ENCODE peak calls at places on chromosomes 12 and 14, in ten cellular contexts. L is stomach, T is transverse colon, N is HepG2, I is HCT116, K is endothelial cell of umbilical vein, M is GM12892, W is suprapubic skin, J is K562, X is breast epithelium. Z is an unnamed sample.
A peak's percentile ranks its signal among the peaks of the same experiment; 100 is the strongest.

GRCh38 chr14:63986789-63987533 is 134.2 kb downstream of the SYNE2 start:
- DNase-seq in L (no peak), T (peak; percentile 19), N (no peak), I (no peak), K (no peak), M (no peak), W (no peak), J (no peak), X (no peak), Z (no peak)

GRCh38 chr12:34347367-34347766 is 325.1 kb downstream of the ALG10 start:
- DNase-seq in L (no peak), T (no peak), N (peak; percentile 18), I (no peak), K (no peak), M (no peak), W (no peak), J (peak; percentile 81), X (no peak), Z (no peak)

GRCh38 chr12:19740472-19741131 is 301.3 kb downstream of the AEBP2 start:
- DNase-seq in L (no peak), T (no peak), N (no peak), I (no peak), K (no peak), M (no peak), W (no peak), J (no peak), X (no peak), Z (no peak)

GRCh38 chr12:67515679-67516363 is 132.7 kb upstream of the DYRK2 start:
- DNase-seq in L (peak; percentile 57), T (peak; percentile 32), N (no peak), I (no peak), K (no peak), M (peak; percentile 8), W (no peak), J (no peak), X (no peak), Z (no peak)

GRCh38 chr12:32611986-32612385 is 67.1 kb upstream of the DNM1L start:
- DNase-seq in L (no peak), T (no peak), N (no peak), I (no peak), K (no peak), M (no peak), W (no peak), J (no peak), X (no peak), Z (no peak)

GRCh38 chr12:93924367-93924766 is 224.0 kb upstream of the PLXNC1 start:
- DNase-seq in L (no peak), T (no peak), N (no peak), I (no peak), K (no peak), M (no peak), W (no peak), J (no peak), X (no peak), Z (no peak)

GRCh38 chr12:13359636-13360035 is 163.1 kb downstream of the EMP1 start:
- DNase-seq in L (no peak), T (no peak), N (no peak), I (no peak), K (no peak), M (no peak), W (no peak), J (no peak), X (no peak), Z (no peak)

GRCh38 chr14:85414142-85414541 is 115.8 kb upstream of the FLRT2 start:
- DNase-seq in L (no peak), T (no peak), N (no peak), I (no peak), K (no peak), M (no peak), W (no peak), J (no peak), X (no peak), Z (no peak)

GRCh38 chr14:62162998-62163589 is 400.9 kb downstream of the SNAPC1 start:
- DNase-seq in L (no peak), T (no peak), N (peak; percentile 18), I (peak; percentile 23), K (peak; percentile 46), M (no peak), W (no peak), J (peak; percentile 17), X (no peak), Z (peak; percentile 2)

GRCh38 chr12:106138646-106139421 is at the start of gene NUAK1:
- DNase-seq in L (peak; percentile 54), T (peak; percentile 45), N (no peak), I (no peak), K (peak; percentile 86), M (no peak), W (peak; percentile 79), J (no peak), X (no peak), Z (peak; percentile 29)

GRCh38 chr12:54261817-54262402 is 18.0 kb downstream of the CBX5 start:
- DNase-seq in L (no peak), T (no peak), N (no peak), I (no peak), K (no peak), M (no peak), W (no peak), J (no peak), X (no peak), Z (no peak)

GRCh38 chr14:90696728-90697127 is 119.5 kb downstream of the TTC7B start:
- DNase-seq in L (no peak), T (no peak), N (no peak), I (no peak), K (peak; percentile 29), M (no peak), W (no peak), J (no peak), X (no peak), Z (no peak)

GRCh38 chr12:22539055-22539454 is 5.3 kb downstream of the C2CD5 start:
- DNase-seq in L (no peak), T (no peak), N (no peak), I (no peak), K (peak; percentile 11), M (no peak), W (no peak), J (no peak), X (no peak), Z (no peak)

DNA sequence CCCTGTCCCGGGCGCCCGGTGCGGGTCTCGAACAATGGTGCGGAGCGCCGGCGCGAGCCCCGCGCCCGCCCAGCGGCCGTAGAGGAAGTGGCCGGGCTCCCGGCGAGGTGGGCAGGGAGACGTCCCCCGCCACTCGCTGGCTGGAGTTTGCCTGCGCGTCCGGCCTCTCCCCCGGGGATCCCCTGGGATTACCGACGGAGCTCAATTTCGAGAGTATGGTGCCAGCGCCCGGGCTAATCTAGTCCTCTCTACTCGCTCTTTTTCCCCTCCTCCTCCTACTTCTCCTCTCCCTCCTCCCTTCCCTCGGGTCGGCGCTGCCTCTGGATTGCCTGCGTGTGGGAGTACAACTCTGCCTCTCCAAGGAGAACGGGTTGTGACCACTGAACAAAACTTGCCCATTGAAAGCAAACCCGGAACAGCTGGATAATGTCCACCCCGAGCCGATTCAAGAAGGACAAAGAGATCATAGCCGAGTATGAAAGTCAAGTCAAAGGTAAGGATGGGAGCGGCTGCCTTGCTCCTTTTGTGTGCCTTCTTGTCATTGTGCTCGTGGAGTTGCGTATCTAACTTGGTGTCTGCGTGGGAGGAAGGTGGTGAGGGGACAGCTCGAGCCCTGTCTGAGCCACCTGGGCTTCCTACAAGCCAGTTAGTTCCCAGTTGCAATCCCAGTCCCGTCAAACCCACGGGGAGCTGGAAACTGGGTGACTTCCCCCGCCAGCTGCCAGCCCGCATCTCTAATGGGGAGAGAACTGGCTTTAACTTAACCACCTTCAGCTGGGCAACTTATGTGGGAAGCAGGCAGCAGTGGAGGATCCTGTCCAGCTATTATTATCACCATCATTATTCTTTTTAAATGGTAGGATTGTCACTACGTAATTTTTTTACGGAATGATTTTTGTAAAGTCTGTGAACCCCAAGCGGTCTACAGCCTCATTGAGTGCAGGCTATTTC is at the start of gene SRGAP1:
- DNase-seq in L (peak; percentile 52), T (peak; percentile 62), N (peak; percentile 44), I (no peak), K (peak; percentile 80), M (no peak), W (peak; percentile 83), J (peak; percentile 27), X (peak; percentile 75), Z (peak; percentile 13)
- TF ChIP-seq POLR2A in L (no peak), T (peak; percentile 49), N (no peak), I (no peak), K (peak; percentile 52), M (no peak), W (no peak), J (no peak), X (no peak), Z (no peak)

GRCh38 chr14:103624860-103625259 is 4.2 kb upstream of the KLC1 start:
- DNase-seq in L (peak; percentile 68), T (peak; percentile 70), N (peak; percentile 46), I (peak; percentile 56), K (peak; percentile 39), M (no peak), W (peak; percentile 93), J (no peak), X (peak; percentile 67), Z (no peak)
- TF ChIP-seq POLR2AphosphoS5 in L (no peak), T (no peak), N (no peak), I (peak; percentile 56), K (peak; percentile 66), M (no peak), W (peak; percentile 67), J (no peak), X (peak; percentile 61), Z (no peak)

DNA sequence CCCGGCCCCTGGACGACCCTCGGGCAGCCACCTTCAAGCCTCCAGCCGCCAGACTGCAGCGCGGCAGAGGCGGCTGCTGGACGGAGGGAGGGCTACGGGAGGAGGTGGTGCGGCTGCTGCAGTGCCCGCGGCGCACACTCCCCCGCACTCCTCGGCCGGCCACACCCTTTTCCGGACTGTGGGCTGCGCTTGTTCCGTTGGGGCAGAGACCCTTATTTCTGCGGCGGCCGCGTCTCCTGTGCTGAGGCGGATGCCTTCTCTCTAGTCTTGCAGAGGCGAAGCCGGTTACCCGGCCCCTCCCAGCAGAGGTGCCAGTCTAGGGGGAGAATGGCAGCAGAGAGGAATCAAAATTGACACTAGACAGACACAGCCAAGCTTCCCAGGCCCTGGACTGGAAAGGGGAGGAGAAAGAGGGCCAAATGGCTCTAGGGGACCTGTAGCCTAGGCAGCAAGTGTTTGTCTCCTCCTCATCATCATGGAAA is 1.2 kb downstream of the ESYT1 start:
- DNase-seq in L (peak; percentile 70), T (peak; percentile 81), N (no peak), I (no peak), K (peak; percentile 51), M (peak; percentile 63), W (peak; percentile 80), J (peak; percentile 79), X (peak; percentile 66), Z (no peak)
- TF ChIP-seq POLR2A in L (no peak), T (peak; percentile 59), N (no peak), I (no peak), K (peak; percentile 32), M (peak; percentile 65), W (no peak), J (peak; percentile 76), X (no peak), Z (no peak)

DNA sequence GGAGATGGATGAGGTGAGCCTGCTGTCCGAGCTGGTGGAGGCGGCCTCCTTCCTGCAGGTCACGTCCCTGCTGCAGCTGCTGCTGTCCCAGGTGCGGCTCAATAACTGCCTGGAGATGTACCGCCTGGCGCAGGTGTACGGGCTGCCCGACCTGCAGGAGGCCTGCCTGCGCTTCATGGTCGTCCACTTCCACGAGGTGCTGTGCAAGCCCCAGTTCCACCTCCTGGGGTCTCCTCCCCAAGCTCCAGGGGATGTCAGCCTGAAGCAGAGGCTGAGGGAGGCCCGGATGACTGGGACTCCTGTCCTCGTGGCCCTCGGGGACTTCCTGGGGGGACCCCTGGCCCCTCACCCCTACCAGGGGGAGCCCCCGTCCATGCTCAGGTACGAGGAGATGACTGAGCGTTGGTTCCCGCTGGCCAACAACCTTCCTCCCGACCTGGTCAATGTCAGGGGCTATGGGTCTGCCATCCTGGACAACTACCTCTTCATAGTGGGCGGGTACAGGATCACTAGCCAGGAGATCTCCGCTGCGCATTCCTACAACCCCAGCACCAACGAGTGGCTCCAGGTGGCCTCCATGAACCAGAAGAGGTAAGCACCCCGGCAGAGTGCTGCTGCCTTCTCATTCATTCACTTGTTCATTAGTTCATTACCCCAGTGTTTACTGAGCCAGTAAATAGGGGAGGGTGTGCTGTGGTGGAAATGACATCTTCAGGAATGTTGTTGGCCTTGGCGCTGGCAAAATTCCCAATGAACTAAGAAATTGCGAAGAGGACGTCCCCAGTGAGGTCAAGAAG is 774 bp upstream of the MANSC4 start:
- DNase-seq in L (peak; percentile 26), T (peak; percentile 25), N (peak; percentile 20), I (no peak), K (peak; percentile 61), M (peak; percentile 38), W (peak; percentile 68), J (peak; percentile 34), X (no peak), Z (peak; percentile 36)
- TF ChIP-seq POLR2AphosphoS5 in L (peak; percentile 47), T (no peak), N (no peak), I (no peak), K (no peak), M (no peak), W (no peak), J (no peak), X (no peak), Z (no peak)

Z was measured in GM12891.